ENCODE peak calls at places on chromosomes 3 and 15, in five cellular contexts. Y, P, R, T and G are unnamed samples.

GRCh38 chr3:143307613-143308183 is 188.1 kb downstream of the CHST2 start:
- DNase-seq in Y (peak; percentile 86), P (no peak), R (peak; percentile 81), T (no peak), G (no peak)

GRCh38 chr3:106965286-106965685 is 412.0 kb upstream of the CCDC54 start:
- DNase-seq in Y (no peak), P (no peak), R (no peak), T (no peak), G (no peak)

GRCh38 chr3:71512000-71512399 is 71.5 kb downstream of the FOXP1 start:
- DNase-seq in Y (peak; percentile 28), P (peak; percentile 16), R (no peak), T (no peak), G (no peak)

GRCh38 chr3:87082806-87083440 is 92.0 kb upstream of the VGLL3 start:
- DNase-seq in Y (no peak), P (no peak), R (peak; percentile 34), T (no peak), G (no peak)

GRCh38 chr3:186754006-186754405 is 29.4 kb upstream of the EIF4A2 start:
- DNase-seq in Y (no peak), P (no peak), R (no peak), T (no peak), G (no peak)

GRCh38 chr3:76570436-76571057 is 469.4 kb upstream of the ROBO2 start:
- DNase-seq in Y (peak; percentile 3), P (no peak), R (no peak), T (no peak), G (no peak)

GRCh38 chr15:78641876-78642275 is 866 bp upstream of the CHRNB4 start:
- DNase-seq in Y (no peak), P (no peak), R (no peak), T (no peak), G (no peak)

GRCh38 chr3:160665231-160665630 is 11.7 kb upstream of the ARL14 start:
- DNase-seq in Y (no peak), P (no peak), R (no peak), T (no peak), G (no peak)

GRCh38 chr15:87263296-87263695 is 993.2 kb downstream of the NTRK3 start:
- DNase-seq in Y (no peak), P (no peak), R (no peak), T (no peak), G (no peak)

GRCh38 chr3:197600796-197601565 is 45.2 kb upstream of the BDH1 start:
- DNase-seq in Y (no peak), P (no peak), R (no peak), T (no peak), G (no peak)

GRCh38 chr3:53252105-53252946 is 3.5 kb downstream of the TKT start:
- DNase-seq in Y (no peak), P (no peak), R (peak; percentile 45), T (no peak), G (no peak)

GRCh38 chr3:188348445-188349244 is 194.7 kb downstream of the LPP start:
- DNase-seq in Y (no peak), P (peak; percentile 21), R (peak; percentile 88), T (no peak), G (no peak)

GRCh38 chr3:129184396-129184656 is 630 bp upstream of the CNBP start:
- DNase-seq in Y (peak; percentile 24), P (peak; percentile 26), R (no peak), T (no peak), G (no peak)

GRCh38 chr3:136750209-136750921 is 1.8 kb downstream of the STAG1 start:
- DNase-seq in Y (no peak), P (no peak), R (peak; percentile 55), T (no peak), G (no peak)

GRCh38 chr15:80747317-80748053 is 31.7 kb upstream of the CEMIP start:
- DNase-seq in Y (no peak), P (no peak), R (no peak), T (no peak), G (no peak)

GRCh38 chr3:145188079-145188785 is 972.8 kb downstream of the PLOD2 start:
- DNase-seq in Y (no peak), P (no peak), R (no peak), T (no peak), G (no peak)

GRCh38 chr3:66073464-66074141 is 34.9 kb upstream of the MAGI1 start:
- DNase-seq in Y (no peak), P (no peak), R (no peak), T (no peak), G (no peak)

GRCh38 chr15:78533331-78533730 is 6.9 kb upstream of the PSMA4 start:
- DNase-seq in Y (no peak), P (no peak), R (no peak), T (no peak), G (no peak)

GRCh38 chr3:198032445-198032936 is 72.5 kb downstream of the LMLN start:
- DNase-seq in Y (peak; percentile 39), P (no peak), R (peak; percentile 42), T (no peak), G (no peak)

GRCh38 chr15:62068787-62069170 is 2.0 kb downstream of the C2CD4A start:
- DNase-seq in Y (no peak), P (no peak), R (no peak), T (no peak), G (no peak)

GRCh38 chr15:32733276-32733675 is 15.5 kb downstream of the GREM1 start:
- DNase-seq in Y (no peak), P (no peak), R (no peak), T (no peak), G (no peak)

GRCh38 chr3:169094204-169094603 is 569.3 kb downstream of the MECOM start:
- DNase-seq in Y (no peak), P (no peak), R (no peak), T (no peak), G (no peak)

GRCh38 chr15:78065284-78065872 is 12.1 kb downstream of the TBC1D2B start:
- DNase-seq in Y (no peak), P (peak; percentile 66), R (peak; percentile 68), T (peak; percentile 88), G (peak; percentile 96)

GRCh38 chr15:37599175-37599574 is 335.3 kb upstream of the TMCO5A start:
- DNase-seq in Y (no peak), P (no peak), R (no peak), T (no peak), G (no peak)

GRCh38 chr15:77702211-77702957 is 69.7 kb upstream of the LINGO1 start:
- DNase-seq in Y (peak; percentile 77), P (peak; percentile 12), R (peak; percentile 15), T (no peak), G (no peak)

GRCh38 chr3:149415484-149415883 is 38.0 kb upstream of the TM4SF1 start:
- DNase-seq in Y (no peak), P (no peak), R (peak; percentile 18), T (no peak), G (no peak)
- H3K27ac ChIP-seq in Y (no peak overlapping the region), P (no peak overlapping the region), R (no peak overlapping the region), T (peak overlapping the region; percentile 60), G (no peak overlapping the region)

DNA sequence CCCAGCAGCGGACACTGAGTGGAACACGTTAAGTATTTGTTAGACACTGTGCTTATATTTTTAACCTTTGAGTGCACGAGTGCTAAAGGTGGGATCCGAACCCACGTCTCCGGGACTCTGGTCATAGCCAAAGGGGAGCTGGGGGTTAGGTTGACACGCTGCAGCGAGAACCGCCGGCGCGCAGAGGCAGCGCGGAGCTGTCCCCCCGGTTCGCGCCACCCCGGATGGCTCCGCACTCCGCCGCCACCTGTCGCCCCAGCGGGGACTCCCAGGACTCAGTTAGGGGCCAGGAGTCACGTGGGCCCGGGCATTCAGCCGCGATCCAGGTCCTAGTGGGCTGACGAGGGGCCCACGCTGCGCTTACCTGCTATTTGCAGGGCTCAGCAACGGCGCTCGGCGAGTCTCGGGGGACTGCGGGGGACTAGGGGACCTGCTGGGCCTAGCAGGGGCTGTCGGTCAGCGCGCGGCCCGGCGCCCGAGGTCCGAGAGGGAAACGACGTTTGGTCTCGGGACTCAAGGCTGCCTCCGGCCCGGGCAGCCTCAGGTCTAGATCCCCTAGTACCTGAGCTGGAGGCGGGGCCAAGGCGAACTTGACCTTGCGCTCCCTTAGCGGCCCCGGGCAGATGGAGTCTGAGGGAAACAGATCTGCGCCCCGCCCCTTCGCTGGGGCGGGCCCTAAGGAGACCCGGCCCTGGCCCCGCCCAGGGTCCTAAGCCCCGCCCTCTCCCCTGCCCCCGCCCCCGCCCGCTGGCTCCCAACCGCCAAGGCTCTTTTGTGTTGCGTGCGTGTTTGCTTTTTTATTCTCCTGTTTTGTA is at the start of gene NMNAT3:
- DNase-seq in Y (peak; percentile 98), P (peak; percentile 92), R (peak; percentile 62), T (peak; percentile 89), G (peak; percentile 94)
- TF ChIP-seq POLR2AphosphoS5 in Y (no peak), P (peak; percentile 22), R (no peak), T (no peak), G (peak; percentile 49)

DNA sequence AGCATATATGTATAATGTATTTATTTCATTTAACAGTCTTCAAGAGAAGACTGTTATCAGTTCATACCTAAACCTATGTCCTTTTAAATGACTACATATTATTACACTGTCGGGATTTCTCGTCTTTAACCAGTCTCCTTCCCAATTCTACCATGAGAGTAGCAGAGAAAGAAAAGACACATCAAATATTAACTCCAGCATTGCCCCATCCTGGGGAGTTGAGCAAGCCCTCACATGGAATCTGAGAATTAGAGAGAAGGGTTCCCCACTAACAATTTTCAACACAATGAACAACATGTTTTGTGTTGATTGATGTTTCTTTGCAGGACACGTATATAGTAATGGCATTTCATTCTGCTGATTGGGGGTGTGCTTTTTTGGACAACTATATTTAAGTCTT is 257.4 kb downstream of the ADAMTSL3 start:
- DNase-seq in Y (no peak), P (no peak), R (no peak), T (no peak), G (no peak)
- TF ChIP-seq CTCF in Y (no peak), P (no peak), R (no peak), T (no peak), G (no peak)

GRCh38 chr15:90074023-90074422 is 28.2 kb downstream of the IDH2 start:
- DNase-seq in Y (no peak), P (no peak), R (no peak), T (no peak), G (no peak)
- H3K27ac ChIP-seq in Y (no peak overlapping the region), P (no peak overlapping the region), R (no peak overlapping the region), T (no peak overlapping the region), G (no peak overlapping the region)

GRCh38 chr15:68817304-68818087 is 3.2 kb downstream of the ANP32A start:
- DNase-seq in Y (peak; percentile 59), P (peak; percentile 79), R (peak; percentile 62), T (no peak), G (no peak)
- TF ChIP-seq POLR2AphosphoS5 in Y (peak; percentile 34), P (peak; percentile 24), R (no peak), T (no peak), G (peak; percentile 40)